ENCODE peak calls at places on chromosomes 7 and 10, in four cellular contexts. N, R, C and G are unnamed samples.

GRCh38 chr10:69696073-69696731 is 66.2 kb downstream of the FAM241B start:
- DNase-seq in N (no peak), C (no peak), R (no peak), G (no peak)

GRCh38 chr7:131786204-131786603 is 229.8 kb upstream of the PODXL start:
- DNase-seq in N (no peak), R (no peak), C (no peak), G (no peak)

GRCh38 chr7:154698726-154699291 is 304.1 kb downstream of the PAXIP1 start:
- DNase-seq in N (no peak), C (no peak), R (no peak), G (no peak)

GRCh38 chr7:8443871-8444756 is 10.7 kb downstream of the NXPH1 start:
- DNase-seq in R (no peak), N (no peak), C (no peak), G (no peak)

GRCh38 chr7:137003606-137004005 is 135.2 kb downstream of the CHRM2 start:
- DNase-seq in R (no peak), C (no peak), N (no peak), G (no peak)

GRCh38 chr10:35643151-35643975 is 1.3 kb upstream of the FZD8 start:
- DNase-seq in R (peak), N (peak), C (no peak), G (peak)

GRCh38 chr10:98047009-98047741 is 16.8 kb upstream of the CRTAC1 start:
- DNase-seq in N (peak), R (no peak), C (no peak), G (no peak)

GRCh38 chr10:73744690-73744994 is 470 bp downstream of the SEC24C start:
- DNase-seq in R (peak), C (no peak), N (no peak), G (no peak)

GRCh38 chr10:99548041-99548530 is 15.3 kb downstream of the NKX2-3 start:
- DNase-seq in R (no peak), C (no peak), N (no peak), G (no peak)

GRCh38 chr7:4964506-4964905 is 5.5 kb upstream of the MMD2 start:
- DNase-seq in R (no peak), C (no peak), N (no peak), G (no peak)

GRCh38 chr10:4338768-4339167 is 487.2 kb upstream of the AKR1E2 start:
- DNase-seq in R (no peak), C (no peak), N (no peak), G (no peak)
- H3K27ac ChIP-seq in R (no peak), C (no peak), N (no peak), G (no peak)

GRCh38 chr10:80660266-80660665 is 122.6 kb downstream of the SH2D4B start:
- DNase-seq in R (no peak), C (no peak), N (no peak), G (no peak)
- H3K27ac ChIP-seq in R (no peak), C (no peak), N (no peak), G (no peak)

GRCh38 chr7:90764848-90765570 is 168.9 kb downstream of the CDK14 start:
- DNase-seq in N (no peak), C (no peak), R (no peak), G (no peak)

GRCh38 chr7:90771281-90771680 is 175.2 kb downstream of the CDK14 start:
- DNase-seq in C (no peak), N (no peak), R (no peak), G (no peak)

GRCh38 chr7:90769036-90769435 is 172.9 kb downstream of the CDK14 start:
- DNase-seq in N (no peak), C (no peak), R (no peak), G (no peak)

GRCh38 chr7:90766814-90767564 is 170.9 kb downstream of the CDK14 start:
- DNase-seq in R (peak), N (peak), C (no peak), G (no peak)

DNA sequence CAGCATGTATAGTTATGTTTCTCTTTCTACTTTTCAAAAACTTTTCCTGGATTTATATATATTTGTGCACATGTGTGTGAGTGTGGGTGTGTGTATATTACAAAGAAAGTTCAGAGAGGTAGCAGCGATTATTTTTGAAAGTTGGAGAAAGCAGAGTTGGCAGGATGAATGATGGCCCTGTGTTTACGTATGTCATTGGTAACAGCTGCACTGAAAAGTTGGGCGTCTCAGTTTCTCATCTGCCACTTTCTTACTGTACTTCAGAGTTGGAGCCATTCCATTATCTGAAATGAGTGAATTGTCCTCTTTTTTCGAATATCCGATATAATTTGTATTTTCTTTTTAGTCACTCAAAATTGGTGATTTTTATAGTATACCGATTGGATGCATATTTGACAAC is 172.2 kb downstream of the CDK14 start:
- DNase-seq in C (no peak), N (no peak), R (no peak), G (no peak)
- H3K27ac ChIP-seq in C (no peak), N (no peak), R (no peak), G (no peak)

GRCh38 chr7:122369756-122370155 is 65.2 kb upstream of the FEZF1 start:
- DNase-seq in N (no peak), C (no peak), R (no peak), G (no peak)
- H3K27ac ChIP-seq in N (no peak), C (no peak), R (no peak), G (no peak)

GRCh38 chr10:24415455-24416169 is 206.7 kb downstream of the KIAA1217 start:
- DNase-seq in C (no peak), N (peak), R (peak), G (peak)
- H3K27ac ChIP-seq in C (no peak), N (peak), R (peak), G (no peak)

DNA sequence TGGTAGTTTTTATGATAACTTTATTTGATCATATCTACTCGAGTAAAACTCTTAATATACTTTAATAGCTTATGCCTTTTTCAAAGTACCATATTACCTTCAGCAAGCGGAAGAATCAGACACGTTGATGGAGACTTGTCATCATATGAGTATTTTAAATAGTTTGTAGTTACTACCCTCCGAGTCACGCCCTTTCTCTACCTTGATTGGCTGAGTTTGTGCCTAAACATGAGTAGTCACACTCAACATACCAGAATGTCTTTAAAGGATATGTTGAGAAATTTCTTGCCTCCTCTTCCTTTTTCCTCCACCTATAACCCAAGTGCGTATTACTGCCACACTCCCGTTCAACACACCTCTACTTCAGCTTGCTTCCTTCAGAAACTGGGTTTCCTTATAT is 150.6 kb downstream of the DKK1 start:
- DNase-seq in R (no peak), C (no peak), N (no peak), G (no peak)
- H3K27ac ChIP-seq in R (no peak), C (no peak), N (no peak), G (no peak)

DNA sequence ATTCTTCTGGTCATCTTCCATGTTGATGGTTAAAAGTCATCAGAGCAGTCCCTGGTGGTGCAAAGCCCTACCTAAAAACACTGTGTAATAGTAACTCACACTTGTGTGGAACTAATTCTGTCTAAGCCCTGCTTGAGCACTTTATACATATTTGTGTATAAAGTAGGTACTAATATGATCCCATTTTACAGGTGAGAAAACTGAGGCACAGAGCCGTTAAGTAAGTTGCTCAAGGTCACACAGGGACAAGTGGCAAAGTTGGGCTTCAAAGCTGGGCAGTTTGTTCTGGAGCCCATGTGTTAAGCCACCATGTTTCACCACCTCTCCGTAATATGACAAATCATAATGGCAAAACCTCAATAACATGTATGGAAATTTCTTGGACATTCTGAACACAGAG is 48.1 kb downstream of the BPGM start:
- DNase-seq in N (no peak), R (no peak), C (no peak), G (no peak)
- H3K27ac ChIP-seq in N (peak), R (no peak), C (no peak), G (peak)

GRCh38 chr10:54837479-54837878 is 36.4 kb upstream of the PCDH15 start:
- DNase-seq in N (no peak), C (no peak), R (no peak), G (no peak)
- H3K27ac ChIP-seq in N (no peak), C (no peak), R (no peak), G (no peak)

GRCh38 chr10:103452714-103453230 is 602 bp upstream of the CALHM2 start:
- DNase-seq in R (no peak), N (no peak), C (no peak), G (no peak)

GRCh38 chr10:103450201-103450695 is 1.9 kb downstream of the CALHM2 start:
- DNase-seq in C (no peak), R (no peak), N (no peak), G (no peak)

GRCh38 chr10:103451871-103452713 is at the start of gene CALHM2:
- DNase-seq in N (peak), R (peak), C (peak), G (peak)

GRCh38 chr10:103449208-103450144 is 2.7 kb downstream of the CALHM2 start:
- DNase-seq in N (no peak), R (no peak), C (no peak), G (no peak)

DNA sequence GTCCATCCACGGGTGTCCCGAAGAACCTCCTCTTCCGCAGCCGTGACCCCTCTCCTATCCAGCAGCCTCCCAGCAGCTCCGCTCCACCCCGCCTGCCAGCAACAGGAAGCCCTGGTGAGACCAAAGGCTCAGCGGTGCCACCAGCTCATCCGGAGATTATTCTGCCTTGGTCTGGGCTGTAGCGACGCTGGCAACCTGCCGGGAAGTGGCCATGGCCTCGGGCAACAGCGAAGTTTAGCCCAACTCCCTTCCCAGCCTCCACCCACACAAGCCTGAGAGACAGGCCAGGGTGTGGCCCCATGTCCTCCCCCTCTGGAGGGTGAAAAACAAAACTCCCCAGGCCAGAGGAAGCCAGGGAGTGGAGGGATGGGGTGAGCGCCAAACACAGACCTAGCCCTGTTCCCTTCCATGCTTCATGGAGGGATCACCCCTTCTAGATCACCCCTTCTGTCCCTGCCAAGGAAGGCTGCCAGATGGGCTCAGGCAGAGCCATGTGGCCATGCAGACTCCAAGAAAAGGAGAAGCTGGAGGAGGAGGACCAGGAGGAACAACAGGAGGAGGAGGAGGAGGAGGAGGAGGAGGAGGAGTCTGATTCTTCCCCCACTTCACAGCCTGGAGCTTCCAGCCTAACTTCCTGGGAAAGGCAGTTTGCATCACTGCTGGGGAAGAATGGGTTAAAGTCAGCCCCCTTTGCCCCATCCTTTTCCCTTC is 924 bp downstream of the CALHM2 start:
- DNase-seq in R (peak), N (peak), C (peak), G (peak)
- H3K27ac ChIP-seq in R (peak), N (peak), C (peak), G (peak)

DNA sequence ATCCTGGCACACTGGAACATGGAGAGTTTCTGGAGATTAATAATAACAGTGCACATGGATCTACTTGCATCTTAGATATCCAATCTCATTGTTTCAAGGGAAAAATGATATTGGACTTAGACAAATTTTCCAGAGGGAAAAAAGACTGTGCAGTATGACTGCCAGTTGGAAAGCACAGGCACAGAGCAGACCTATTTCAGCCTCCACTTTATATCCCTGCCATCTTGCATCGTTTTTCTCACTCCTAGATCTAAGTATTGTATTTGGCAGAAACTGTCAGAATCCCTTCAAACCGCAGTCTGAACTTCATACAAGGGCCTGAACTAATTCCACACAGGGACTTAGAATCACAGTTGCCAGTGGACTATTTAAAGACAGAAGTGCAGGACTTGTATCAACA is 95.9 kb upstream of the PALS2 start:
- DNase-seq in C (no peak), N (no peak), R (no peak), G (no peak)
- H3K27ac ChIP-seq in C (no peak), N (no peak), R (no peak), G (peak)